ENCODE peak calls at places on chromosomes 4 and X, in ten cellular contexts. K is stomach, L is cardiac muscle cell, Z is mammary epithelial cell, D is heart right ventricle, R is lower lobe of right lung, G is Peyer's patch, P is neural progenitor cell, Y is breast epithelium, U is heart left ventricle. A is an unnamed sample.

GRCh38 chr4:169724251-169724650 is 33.5 kb downstream of the HPF1 start:
- DNase-seq in K (no peak), L (peak; percentile 63), Z (peak; percentile 12), D (no peak), R (no peak), G (no peak), P (peak; percentile 15), Y (no peak), U (no peak), A (no peak)

GRCh38 chr4:155759372-155760252 is 791 bp downstream of the GUCY1B1 start:
- DNase-seq in K (peak; percentile 25), L (peak; percentile 59), Z (peak; percentile 22), D (peak; percentile 86), R (peak; percentile 65), G (no peak), P (peak; percentile 75), Y (no peak), U (peak; percentile 86), A (peak; percentile 69)

GRCh38 chrX:17830211-17830610 is 30.9 kb downstream of the RAI2 start:
- DNase-seq in K (no peak), L (no peak), Z (no peak), D (no peak), R (no peak), G (no peak), P (no peak), Y (no peak), U (no peak), A (no peak)

GRCh38 chr4:16496501-16496900 is 270.2 kb upstream of the TAPT1 start:
- DNase-seq in K (no peak), L (peak; percentile 77), Z (no peak), D (no peak), R (no peak), G (no peak), P (no peak), Y (no peak), U (no peak), A (no peak)

GRCh38 chr4:20445933-20446723 is 194.4 kb downstream of the SLIT2 start:
- DNase-seq in K (no peak), L (peak; percentile 70), Z (no peak), D (no peak), R (no peak), G (no peak), P (peak; percentile 64), Y (no peak), U (no peak), A (no peak)

GRCh38 chr4:139740531-139741041 is 75.0 kb downstream of the MGST2 start:
- DNase-seq in K (peak; percentile 56), L (peak; percentile 97), Z (peak; percentile 59), D (peak; percentile 55), R (peak; percentile 70), G (no peak), P (no peak), Y (peak; percentile 36), U (peak; percentile 83), A (peak; percentile 61)

GRCh38 chr4:159398236-159398638 is 295.4 kb downstream of the RAPGEF2 start:
- DNase-seq in K (no peak), L (no peak), Z (no peak), D (no peak), R (no peak), G (no peak), P (no peak), Y (no peak), U (no peak), A (no peak)

GRCh38 chr4:3871181-3871852 is 105.1 kb downstream of the ADRA2C start:
- DNase-seq in K (no peak), L (peak; percentile 9), Z (no peak), D (no peak), R (peak; percentile 31), G (no peak), P (peak; percentile 90), Y (no peak), U (no peak), A (peak; percentile 38)

GRCh38 chr4:109875106-109875505 is 27.2 kb downstream of the LRIT3 start:
- DNase-seq in K (no peak), L (no peak), Z (peak; percentile 41), D (no peak), R (no peak), G (no peak), P (no peak), Y (no peak), U (no peak), A (no peak)

GRCh38 chr4:151276787-151277557 is at the start of gene PRSS48:
- DNase-seq in K (peak; percentile 59), L (peak; percentile 72), Z (peak; percentile 42), D (peak; percentile 72), R (peak; percentile 57), G (peak; percentile 16), P (peak; percentile 84), Y (no peak), U (peak; percentile 68), A (peak; percentile 66)

GRCh38 chr4:151676301-151676700 is 84.5 kb downstream of the GATB start:
- DNase-seq in K (no peak), L (peak; percentile 67), Z (peak; percentile 88), D (no peak), R (no peak), G (no peak), P (no peak), Y (no peak), U (no peak), A (peak; percentile 25)

GRCh38 chr4:133711817-133712216 is 489.8 kb downstream of the PABPC4L start:
- DNase-seq in K (no peak), L (peak; percentile 80), Z (no peak), D (no peak), R (no peak), G (no peak), P (no peak), Y (no peak), U (no peak), A (no peak)

GRCh38 chr4:113499696-113500095 is 261.8 kb downstream of the CAMK2D start:
- DNase-seq in K (no peak), L (peak; percentile 65), Z (peak; percentile 58), D (no peak), R (no peak), G (no peak), P (no peak), Y (no peak), U (no peak), A (no peak)

GRCh38 chr4:107991945-107992625 is 2.4 kb downstream of the HADH start:
- DNase-seq in K (no peak), L (peak; percentile 90), Z (no peak), D (no peak), R (no peak), G (no peak), P (no peak), Y (no peak), U (no peak), A (no peak)

GRCh38 chr4:72977936-72978485 is 91.5 kb downstream of the COX18 start:
- DNase-seq in K (no peak), L (no peak), Z (peak; percentile 26), D (no peak), R (no peak), G (no peak), P (no peak), Y (no peak), U (no peak), A (no peak)

GRCh38 chr4:84497220-84497834 is 1.8 kb downstream of the NKX6-1 start:
- DNase-seq in K (no peak), L (no peak), Z (no peak), D (no peak), R (no peak), G (no peak), P (peak; percentile 61), Y (no peak), U (no peak), A (no peak)

GRCh38 chr4:149498246-149498645 is 317.4 kb downstream of the IQCM start:
- DNase-seq in K (no peak), L (no peak), Z (no peak), D (no peak), R (no peak), G (no peak), P (no peak), Y (no peak), U (no peak), A (no peak)

GRCh38 chr4:138555584-138555983 is 313.4 kb upstream of the SLC7A11 start:
- DNase-seq in K (no peak), L (peak; percentile 46), Z (no peak), D (no peak), R (no peak), G (no peak), P (peak; percentile 72), Y (no peak), U (no peak), A (no peak)

GRCh38 chr4:2271279-2272025 is 9.5 kb upstream of the MXD4 start:
- DNase-seq in K (no peak), L (no peak), Z (no peak), D (peak; percentile 9), R (no peak), G (no peak), P (no peak), Y (no peak), U (peak; percentile 20), A (no peak)

GRCh38 chr4:41145571-41146078 is 68.7 kb downstream of the APBB2 start:
- DNase-seq in K (no peak), L (peak; percentile 42), Z (peak; percentile 48), D (no peak), R (no peak), G (no peak), P (peak; percentile 60), Y (no peak), U (no peak), A (no peak)

GRCh38 chr4:69321153-69321729 is 41.0 kb downstream of the UGT2B28 start:
- DNase-seq in K (peak; percentile 85), L (no peak), Z (peak; percentile 34), D (no peak), R (peak; percentile 30), G (no peak), P (no peak), Y (peak; percentile 30), U (no peak), A (no peak)

GRCh38 chrX:64456828-64457227 is 61.6 kb upstream of the MTMR8 start:
- DNase-seq in K (no peak), L (no peak), Z (no peak), D (no peak), R (no peak), G (no peak), P (no peak), Y (no peak), U (no peak), A (no peak)
- H3K27ac ChIP-seq in K (no peak overlapping the region), L (no peak overlapping the region), Z (no peak overlapping the region), D (no peak overlapping the region), R (no peak overlapping the region), G (no peak overlapping the region), P (no peak overlapping the region), Y (no peak overlapping the region), U (no peak overlapping the region), A (no peak overlapping the region)

GRCh38 chrX:153499876-153500275 is 5.1 kb downstream of the BGN start:
- DNase-seq in K (no peak), L (no peak), Z (no peak), D (peak; percentile 51), R (no peak), G (no peak), P (no peak), Y (no peak), U (no peak), A (no peak)
- H3K4me1 ChIP-seq in K (peaks cover 3% of the 10 kb centered on the region), L (no peaks in the 10 kb centered on the region), Z (peaks cover 6% of the 10 kb centered on the region), D (peaks cover 4% of the 10 kb centered on the region), R (no peaks in the 10 kb centered on the region), G (no peaks in the 10 kb centered on the region), P (no peaks in the 10 kb centered on the region), Y (no peaks in the 10 kb centered on the region), U (peaks cover 7% of the 10 kb centered on the region), A (no peaks in the 10 kb centered on the region)

GRCh38 chr4:47510506-47511143 is 25.6 kb downstream of the ATP10D start:
- DNase-seq in K (no peak), L (peak; percentile 45), Z (no peak), D (no peak), R (no peak), G (no peak), P (no peak), Y (no peak), U (no peak), A (no peak)
- H3K27ac ChIP-seq in K (peak overlapping the region; percentile 21), L (no peak overlapping the region), Z (peak overlapping the region; percentile 13), D (peak overlapping the region; percentile 51), R (peak overlapping the region; percentile 33), G (no peak overlapping the region), P (no peak overlapping the region), Y (peak overlapping the region; percentile 40), U (no peak overlapping the region), A (no peak overlapping the region)

GRCh38 chr4:24970635-24971034 is 57.8 kb upstream of the CCDC149 start:
- DNase-seq in K (no peak), L (no peak), Z (no peak), D (no peak), R (no peak), G (no peak), P (no peak), Y (no peak), U (no peak), A (no peak)
- H3K4me1 ChIP-seq in K (no peaks in the 10 kb centered on the region), L (no peaks in the 10 kb centered on the region), Z (peaks cover 7% of the 10 kb centered on the region), D (peaks cover 5% of the 10 kb centered on the region), R (peaks cover 18% of the 10 kb centered on the region), G (no peaks in the 10 kb centered on the region), P (no peaks in the 10 kb centered on the region), Y (no peaks in the 10 kb centered on the region), U (peaks cover 3% of the 10 kb centered on the region), A (no peaks in the 10 kb centered on the region)